ENCODE peak calls at places on chromosomes 1 and 21, in five cellular contexts. One of them, this sample, is unnamed.

GRCh38 chr1:8017495-8018310 is 8.4 kb downstream of the ERRFI1 start:
- DNase-seq in NB4: no peak
- DNase-seq in fibroblast of lung: peak
- DNase-seq in AG04449: no peak
- DNase-seq in cardiac muscle cell: peak
- DNase-seq in this sample: no peak

GRCh38 chr1:40955266-40955665 is 24.2 kb upstream of the CTPS1 start:
- DNase-seq in AG04449: no peak
- DNase-seq in NB4: no peak
- DNase-seq in fibroblast of lung: no peak
- DNase-seq in cardiac muscle cell: no peak
- DNase-seq in this sample: no peak

GRCh38 chr1:202192770-202193613 is 607 bp upstream of the LGR6 start:
- DNase-seq in cardiac muscle cell: peak
- DNase-seq in fibroblast of lung: peak
- DNase-seq in AG04449: no peak
- DNase-seq in NB4: peak
- DNase-seq in this sample: peak

GRCh38 chr1:236103646-236104218 is 38.6 kb upstream of the GPR137B start:
- DNase-seq in cardiac muscle cell: peak
- DNase-seq in fibroblast of lung: peak
- DNase-seq in NB4: peak
- DNase-seq in AG04449: no peak
- DNase-seq in this sample: peak

GRCh38 chr1:115991909-115992308 is 15.6 kb downstream of the SLC22A15 start:
- DNase-seq in AG04449: no peak
- DNase-seq in cardiac muscle cell: no peak
- DNase-seq in NB4: no peak
- DNase-seq in fibroblast of lung: no peak
- DNase-seq in this sample: no peak

GRCh38 chr1:20229191-20229590 is 42.9 kb upstream of the PLA2G2C start:
- DNase-seq in AG04449: no peak
- DNase-seq in NB4: no peak
- DNase-seq in cardiac muscle cell: no peak
- DNase-seq in fibroblast of lung: no peak
- DNase-seq in this sample: no peak

GRCh38 chr1:232306269-232306911 is 323.5 kb downstream of the SIPA1L2 start:
- DNase-seq in fibroblast of lung: no peak
- DNase-seq in AG04449: no peak
- DNase-seq in NB4: peak
- DNase-seq in cardiac muscle cell: peak
- DNase-seq in this sample: no peak

GRCh38 chr1:245797592-245798366 is 643.0 kb downstream of the KIF26B start:
- DNase-seq in AG04449: no peak
- DNase-seq in fibroblast of lung: no peak
- DNase-seq in NB4: peak
- DNase-seq in cardiac muscle cell: peak
- DNase-seq in this sample: no peak

GRCh38 chr1:156709743-156710489 is 4.5 kb upstream of the CRABP2 start:
- DNase-seq in NB4: no peak
- DNase-seq in cardiac muscle cell: no peak
- DNase-seq in fibroblast of lung: peak
- DNase-seq in AG04449: no peak
- DNase-seq in this sample: no peak

GRCh38 chr1:170790175-170790574 is 126.2 kb downstream of the PRRX1 start:
- DNase-seq in fibroblast of lung: no peak
- DNase-seq in cardiac muscle cell: no peak
- DNase-seq in NB4: no peak
- DNase-seq in AG04449: no peak
- DNase-seq in this sample: no peak

GRCh38 chr1:231421616-231421970 is 494 bp downstream of the EGLN1 start:
- DNase-seq in fibroblast of lung: peak
- DNase-seq in cardiac muscle cell: peak
- DNase-seq in NB4: no peak
- DNase-seq in AG04449: no peak
- DNase-seq in this sample: no peak

GRCh38 chr1:217253985-217254384 is 376.9 kb downstream of the GPATCH2 start:
- DNase-seq in cardiac muscle cell: no peak
- DNase-seq in NB4: no peak
- DNase-seq in fibroblast of lung: no peak
- DNase-seq in AG04449: no peak
- DNase-seq in this sample: no peak

GRCh38 chr1:94927405-94928175 is 680 bp upstream of the CNN3 start:
- DNase-seq in cardiac muscle cell: peak
- DNase-seq in NB4: no peak
- DNase-seq in fibroblast of lung: peak
- DNase-seq in AG04449: no peak
- DNase-seq in this sample: peak

GRCh38 chr21:29115899-29116298 is 14.5 kb upstream of the MAP3K7CL start:
- DNase-seq in cardiac muscle cell: no peak
- DNase-seq in NB4: no peak
- DNase-seq in fibroblast of lung: no peak
- DNase-seq in AG04449: no peak
- DNase-seq in this sample: no peak

GRCh38 chr1:201383647-201384405 is 6.3 kb upstream of the TNNT2 start:
- DNase-seq in fibroblast of lung: peak
- DNase-seq in cardiac muscle cell: peak
- DNase-seq in AG04449: peak
- DNase-seq in NB4: no peak
- DNase-seq in this sample: peak

GRCh38 chr21:44650973-44651675 is 3.3 kb downstream of the KRTAP12-4 start:
- DNase-seq in cardiac muscle cell: no peak
- DNase-seq in fibroblast of lung: no peak
- DNase-seq in AG04449: no peak
- DNase-seq in NB4: peak
- DNase-seq in this sample: no peak

GRCh38 chr1:227272428-227272827 is 45.9 kb downstream of the CDC42BPA start:
- DNase-seq in fibroblast of lung: no peak
- DNase-seq in AG04449: no peak
- DNase-seq in cardiac muscle cell: no peak
- DNase-seq in NB4: no peak
- DNase-seq in this sample: no peak

GRCh38 chr1:106613106-106613505 is 443.4 kb upstream of the PRMT6 start:
- DNase-seq in NB4: no peak
- DNase-seq in fibroblast of lung: no peak
- DNase-seq in cardiac muscle cell: no peak
- DNase-seq in AG04449: no peak
- DNase-seq in this sample: no peak

GRCh38 chr1:60108223-60108622 is 34.7 kb upstream of the C1orf87 start:
- DNase-seq in fibroblast of lung: peak
- DNase-seq in AG04449: no peak
- DNase-seq in NB4: no peak
- DNase-seq in cardiac muscle cell: no peak
- DNase-seq in this sample: no peak

GRCh38 chr1:94942171-94943128 is 15.5 kb upstream of the CNN3 start:
- DNase-seq in fibroblast of lung: no peak
- DNase-seq in AG04449: no peak
- DNase-seq in NB4: no peak
- DNase-seq in cardiac muscle cell: no peak
- DNase-seq in this sample: no peak

GRCh38 chr1:68278221-68278620 is 45.9 kb upstream of the WLS start:
- DNase-seq in fibroblast of lung: no peak
- DNase-seq in AG04449: no peak
- DNase-seq in NB4: no peak
- DNase-seq in cardiac muscle cell: no peak
- DNase-seq in this sample: no peak

GRCh38 chr1:150476754-150477153 is 10.5 kb upstream of the TARS2 start:
- DNase-seq in cardiac muscle cell: peak
- DNase-seq in fibroblast of lung: no peak
- DNase-seq in AG04449: no peak
- DNase-seq in NB4: no peak
- DNase-seq in this sample: no peak

GRCh38 chr1:230891984-230892383 is 23.7 kb upstream of the C1orf198 start:
- DNase-seq in AG04449: no peak
- DNase-seq in cardiac muscle cell: no peak
- DNase-seq in NB4: no peak
- DNase-seq in fibroblast of lung: no peak
- DNase-seq in this sample: no peak

GRCh38 chr21:37257526-37257966 is 9.6 kb downstream of the VPS26C start:
- DNase-seq in cardiac muscle cell: no peak
- DNase-seq in fibroblast of lung: peak
- DNase-seq in AG04449: no peak
- DNase-seq in NB4: peak
- DNase-seq in this sample: no peak

DNA sequence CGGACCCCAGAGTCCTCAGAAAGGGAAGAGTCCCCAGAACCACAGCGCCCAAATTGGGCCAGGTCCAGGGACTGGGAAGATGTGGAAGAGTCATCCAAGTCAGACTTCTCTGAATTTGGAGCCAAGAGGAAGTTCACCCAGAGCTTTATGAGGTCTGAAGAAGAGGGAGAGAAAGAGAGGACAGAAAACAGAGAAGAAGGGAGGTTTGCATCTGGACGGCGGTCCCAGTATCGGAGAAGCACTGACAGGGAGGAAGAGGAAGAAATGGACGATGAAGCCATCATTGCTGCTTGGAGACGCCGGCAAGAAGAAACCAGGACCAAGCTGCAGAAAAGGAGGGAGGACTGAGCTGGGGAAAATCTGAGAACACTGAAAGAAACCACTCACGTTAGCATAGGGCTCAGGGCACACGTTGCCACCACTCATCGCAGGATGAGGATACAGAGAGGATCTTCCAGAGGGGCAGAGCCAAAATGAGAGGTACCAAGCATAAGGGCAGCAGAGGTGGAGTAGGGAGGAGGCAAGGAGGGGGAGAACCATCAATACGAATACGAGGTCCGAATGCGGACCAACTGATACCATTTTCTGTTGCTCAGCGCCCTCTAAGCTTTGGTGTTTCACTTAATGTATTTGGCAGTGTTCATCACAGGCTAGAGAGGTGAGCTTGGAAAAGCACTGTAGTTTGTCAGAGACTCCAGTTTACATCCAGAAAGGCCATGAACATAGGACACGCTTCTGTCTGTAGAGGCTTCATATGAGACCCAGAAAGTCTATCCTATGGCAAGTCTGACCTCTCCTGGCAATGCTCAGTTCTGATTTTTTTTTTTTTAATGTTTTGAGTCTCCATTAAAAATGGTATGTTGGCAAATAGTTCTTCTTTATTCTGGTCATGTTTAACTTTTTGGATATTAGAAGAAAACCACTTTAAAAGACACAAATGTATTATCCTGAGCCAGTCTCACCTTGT is 34.7 kb downstream of the STYXL2 start:
- DNase-seq in fibroblast of lung: no peak
- DNase-seq in cardiac muscle cell: no peak
- DNase-seq in AG04449: no peak
- DNase-seq in NB4: no peak
- DNase-seq in this sample: no peak
- TF ChIP-seq CTCF in fibroblast of lung: no peak
- TF ChIP-seq CTCF in cardiac muscle cell: no peak
- TF ChIP-seq CTCF in AG04449: no peak
- TF ChIP-seq CTCF in NB4: no peak
- TF ChIP-seq CTCF in this sample: peak

DNA sequence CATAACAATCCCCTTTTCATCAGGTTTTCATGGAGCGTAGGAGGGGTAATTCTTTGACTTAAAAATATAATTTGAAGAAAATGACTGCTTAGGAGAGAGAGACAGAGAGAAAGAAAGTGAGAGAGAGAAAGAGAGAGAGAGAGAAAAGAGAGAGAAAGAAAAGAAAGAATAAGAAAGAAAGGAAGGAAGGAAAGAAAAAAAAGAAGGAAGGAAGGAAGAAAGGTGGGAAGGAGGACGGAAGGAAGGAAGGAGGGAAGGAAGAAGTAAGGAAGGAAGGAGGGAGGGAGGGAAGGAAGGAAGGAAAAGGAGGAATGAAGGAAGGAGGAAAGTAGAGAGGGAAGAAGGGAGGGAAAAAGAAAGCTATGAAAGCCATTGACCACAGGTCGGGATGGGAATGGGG is 10.8 kb upstream of the DEGS1 start:
- DNase-seq in fibroblast of lung: no peak
- DNase-seq in NB4: no peak
- DNase-seq in AG04449: no peak
- DNase-seq in cardiac muscle cell: no peak
- DNase-seq in this sample: no peak
- H3K4me3 ChIP-seq in fibroblast of lung: no peak
- H3K4me3 ChIP-seq in NB4: no peak
- H3K4me3 ChIP-seq in AG04449: no peak
- H3K4me3 ChIP-seq in cardiac muscle cell: no peak
- H3K4me3 ChIP-seq in this sample: no peak

DNA sequence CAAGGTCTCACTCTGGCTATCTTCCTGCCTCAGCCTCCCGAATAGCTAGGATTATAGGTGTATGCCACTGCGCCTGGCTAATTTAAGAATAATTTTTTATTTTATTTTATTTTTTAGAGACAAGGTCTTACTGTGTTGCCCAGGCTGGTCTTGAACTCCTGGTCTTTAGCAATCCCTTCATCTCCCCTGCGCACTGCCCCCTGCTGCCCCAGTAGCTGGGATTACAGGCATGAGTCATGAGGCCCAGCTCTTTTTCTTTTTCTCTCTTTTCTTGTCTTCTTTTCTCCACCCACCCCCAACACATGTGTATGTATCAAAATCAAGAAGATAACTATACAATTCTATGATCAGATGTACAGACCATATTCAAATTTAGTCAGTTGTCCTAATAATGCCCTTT is 87.2 kb downstream of the PEX14 start:
- DNase-seq in NB4: peak
- DNase-seq in fibroblast of lung: no peak
- DNase-seq in cardiac muscle cell: no peak
- DNase-seq in AG04449: no peak
- DNase-seq in this sample: no peak
- TF ChIP-seq CTCF in NB4: peak
- TF ChIP-seq CTCF in fibroblast of lung: no peak
- TF ChIP-seq CTCF in cardiac muscle cell: peak
- TF ChIP-seq CTCF in AG04449: no peak
- TF ChIP-seq CTCF in this sample: no peak

GRCh38 chr1:205220421-205220820 is 7.3 kb upstream of the TMCC2 start:
- DNase-seq in AG04449: no peak
- DNase-seq in cardiac muscle cell: no peak
- DNase-seq in fibroblast of lung: no peak
- DNase-seq in NB4: no peak
- DNase-seq in this sample: no peak
- H3K4me3 ChIP-seq in AG04449: no peak
- H3K4me3 ChIP-seq in cardiac muscle cell: no peak
- H3K4me3 ChIP-seq in fibroblast of lung: no peak
- H3K4me3 ChIP-seq in NB4: no peak
- H3K4me3 ChIP-seq in this sample: no peak

DNA sequence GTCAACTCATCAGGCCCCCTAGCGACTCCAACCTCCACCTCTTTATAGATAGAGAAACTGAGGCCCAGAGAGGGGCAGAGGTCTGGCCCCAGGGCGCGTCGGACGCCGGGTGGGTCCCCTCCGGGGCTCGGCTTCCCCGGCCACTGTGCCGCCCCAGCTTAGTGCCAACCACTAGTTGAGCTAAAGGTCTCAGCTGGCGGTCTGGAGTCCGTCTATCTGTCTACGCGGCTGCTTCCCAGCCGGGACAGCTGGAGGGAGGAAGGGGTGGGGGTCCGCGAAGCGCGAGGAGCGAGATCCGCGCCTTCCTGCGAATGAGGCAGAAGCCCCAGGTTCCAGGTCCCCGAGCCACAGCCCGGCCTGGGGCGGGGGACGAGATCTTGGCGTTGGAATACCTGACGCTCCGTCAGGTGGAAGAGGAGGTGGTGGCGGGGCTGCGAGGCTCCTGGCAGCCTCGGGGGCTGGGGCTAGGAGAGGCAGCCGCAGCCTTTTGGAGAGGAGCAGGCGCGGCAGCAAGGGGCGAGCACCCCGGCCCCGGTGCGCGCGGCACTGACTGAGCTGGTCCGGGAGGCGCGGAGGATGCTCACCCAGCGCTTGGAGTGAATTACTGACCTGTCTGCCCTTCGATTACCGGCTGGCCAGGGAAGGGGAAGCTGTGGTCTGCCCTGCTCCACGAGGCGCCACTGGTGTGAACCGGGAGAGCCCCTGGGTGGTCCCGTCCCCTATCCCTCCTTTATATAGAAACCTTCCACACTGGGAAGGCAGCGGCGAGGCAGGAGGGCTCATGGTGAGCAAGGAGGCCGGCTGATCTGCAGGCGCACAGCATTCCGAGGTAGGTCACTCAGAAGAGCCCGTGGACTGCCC is 948 bp downstream of the PODN start:
- DNase-seq in AG04449: no peak
- DNase-seq in cardiac muscle cell: peak
- DNase-seq in fibroblast of lung: no peak
- DNase-seq in NB4: no peak
- DNase-seq in this sample: no peak
- TF ChIP-seq CTCF in AG04449: no peak
- TF ChIP-seq CTCF in cardiac muscle cell: no peak
- TF ChIP-seq CTCF in fibroblast of lung: no peak
- TF ChIP-seq CTCF in NB4: no peak
- TF ChIP-seq CTCF in this sample: no peak